ENCODE peak calls at places on chromosomes 16 and 17, in six cellular contexts. One of them, this sample, is unnamed.

GRCh38 chr17:64687959-64688358 is 25.9 kb upstream of the SMURF2 start:
- DNase-seq in GM12878: no peak
- DNase-seq in endothelial cell of umbilical vein: no peak
- DNase-seq in K562: no peak
- DNase-seq in A549: no peak
- DNase-seq in HepG2: no peak
- DNase-seq in this sample: no peak

GRCh38 chr17:10631048-10631700 is 25.9 kb downstream of the MYH3 start:
- DNase-seq in GM12878: no peak
- DNase-seq in endothelial cell of umbilical vein: peak
- DNase-seq in K562: peak
- DNase-seq in A549: peak
- DNase-seq in HepG2: no peak
- DNase-seq in this sample: peak

GRCh38 chr16:70708381-70709253 is 22.8 kb upstream of the MTSS2 start:
- DNase-seq in GM12878: no peak
- DNase-seq in endothelial cell of umbilical vein: peak
- DNase-seq in K562: no peak
- DNase-seq in A549: no peak
- DNase-seq in HepG2: no peak
- DNase-seq in this sample: no peak

GRCh38 chr16:3112058-3112880 is at the start of gene ZNF205:
- DNase-seq in GM12878: no peak
- DNase-seq in endothelial cell of umbilical vein: peak
- DNase-seq in K562: peak
- DNase-seq in A549: peak
- DNase-seq in HepG2: peak
- DNase-seq in this sample: no peak

GRCh38 chr16:12341423-12341822 is 364.9 kb downstream of the SNX29 start:
- DNase-seq in GM12878: no peak
- DNase-seq in endothelial cell of umbilical vein: peak
- DNase-seq in K562: no peak
- DNase-seq in A549: no peak
- DNase-seq in HepG2: peak
- DNase-seq in this sample: no peak

GRCh38 chr16:4212207-4212933 is 29.5 kb downstream of the SRL start:
- DNase-seq in GM12878: no peak
- DNase-seq in endothelial cell of umbilical vein: no peak
- DNase-seq in K562: no peak
- DNase-seq in A549: no peak
- DNase-seq in HepG2: no peak
- DNase-seq in this sample: no peak

GRCh38 chr17:17811381-17812210 is 25.2 kb downstream of the SREBF1 start:
- DNase-seq in GM12878: no peak
- DNase-seq in endothelial cell of umbilical vein: peak
- DNase-seq in K562: no peak
- DNase-seq in A549: no peak
- DNase-seq in HepG2: peak
- DNase-seq in this sample: no peak

GRCh38 chr17:41666336-41666680 is 22.4 kb upstream of the EIF1 start:
- DNase-seq in GM12878: peak
- DNase-seq in endothelial cell of umbilical vein: peak
- DNase-seq in K562: peak
- DNase-seq in A549: peak
- DNase-seq in HepG2: no peak
- DNase-seq in this sample: peak

GRCh38 chr17:48121921-48122650 is 14.5 kb downstream of the SNX11 start:
- DNase-seq in GM12878: no peak
- DNase-seq in endothelial cell of umbilical vein: no peak
- DNase-seq in K562: no peak
- DNase-seq in A549: no peak
- DNase-seq in HepG2: no peak
- DNase-seq in this sample: no peak

GRCh38 chr17:45646288-45646988 is 137.7 kb upstream of the CRHR1 start:
- DNase-seq in GM12878: no peak
- DNase-seq in endothelial cell of umbilical vein: no peak
- DNase-seq in K562: no peak
- DNase-seq in A549: no peak
- DNase-seq in HepG2: peak
- DNase-seq in this sample: peak

GRCh38 chr16:8858994-8859912 is 9.6 kb downstream of the CARHSP1 start:
- DNase-seq in GM12878: no peak
- DNase-seq in endothelial cell of umbilical vein: no peak
- DNase-seq in K562: no peak
- DNase-seq in A549: no peak
- DNase-seq in HepG2: no peak
- DNase-seq in this sample: no peak

GRCh38 chr16:89042711-89043551 is 50.7 kb upstream of the ACSF3 start:
- DNase-seq in GM12878: no peak
- DNase-seq in endothelial cell of umbilical vein: no peak
- DNase-seq in K562: no peak
- DNase-seq in A549: no peak
- DNase-seq in HepG2: no peak
- DNase-seq in this sample: no peak

GRCh38 chr17:31413871-31414589 is 22.6 kb downstream of the RAB11FIP4 start:
- DNase-seq in GM12878: no peak
- DNase-seq in endothelial cell of umbilical vein: no peak
- DNase-seq in K562: no peak
- DNase-seq in A549: no peak
- DNase-seq in HepG2: no peak
- DNase-seq in this sample: peak

GRCh38 chr16:75546293-75546692 is 9.8 kb downstream of the TMEM231 start:
- DNase-seq in GM12878: no peak
- DNase-seq in endothelial cell of umbilical vein: no peak
- DNase-seq in K562: no peak
- DNase-seq in A549: no peak
- DNase-seq in HepG2: no peak
- DNase-seq in this sample: no peak

GRCh38 chr16:81446318-81447275 is 2.0 kb downstream of the CMIP start:
- DNase-seq in GM12878: no peak
- DNase-seq in endothelial cell of umbilical vein: peak
- DNase-seq in K562: no peak
- DNase-seq in A549: peak
- DNase-seq in HepG2: no peak
- DNase-seq in this sample: peak

GRCh38 chr16:13296206-13296605 is 394.8 kb downstream of the SHISA9 start:
- DNase-seq in GM12878: no peak
- DNase-seq in endothelial cell of umbilical vein: no peak
- DNase-seq in K562: no peak
- DNase-seq in A549: no peak
- DNase-seq in HepG2: no peak
- DNase-seq in this sample: no peak

GRCh38 chr17:33972756-33973155 is 282.3 kb upstream of the CCL2 start:
- DNase-seq in GM12878: no peak
- DNase-seq in endothelial cell of umbilical vein: no peak
- DNase-seq in K562: no peak
- DNase-seq in A549: no peak
- DNase-seq in HepG2: no peak
- DNase-seq in this sample: no peak

GRCh38 chr16:12602811-12603698 is 200.6 kb downstream of the CPPED1 start:
- DNase-seq in GM12878: no peak
- DNase-seq in endothelial cell of umbilical vein: no peak
- DNase-seq in K562: no peak
- DNase-seq in A549: no peak
- DNase-seq in HepG2: no peak
- DNase-seq in this sample: no peak

GRCh38 chr16:6111390-6111789 is 1013.8 kb upstream of the EEF2KMT start:
- DNase-seq in GM12878: no peak
- DNase-seq in endothelial cell of umbilical vein: no peak
- DNase-seq in K562: no peak
- DNase-seq in A549: no peak
- DNase-seq in HepG2: no peak
- DNase-seq in this sample: no peak

GRCh38 chr16:58299757-58300349 is 5.0 kb upstream of the PRSS54 start:
- DNase-seq in GM12878: no peak
- DNase-seq in endothelial cell of umbilical vein: peak
- DNase-seq in K562: peak
- DNase-seq in A549: no peak
- DNase-seq in HepG2: peak
- DNase-seq in this sample: peak

GRCh38 chr17:58401287-58401686 is 16.0 kb downstream of the RNF43 start:
- DNase-seq in GM12878: no peak
- DNase-seq in endothelial cell of umbilical vein: no peak
- DNase-seq in K562: no peak
- DNase-seq in A549: no peak
- DNase-seq in HepG2: no peak
- DNase-seq in this sample: no peak

GRCh38 chr17:58400826-58401225 is 16.5 kb downstream of the RNF43 start:
- DNase-seq in GM12878: no peak
- DNase-seq in endothelial cell of umbilical vein: no peak
- DNase-seq in K562: no peak
- DNase-seq in A549: no peak
- DNase-seq in HepG2: no peak
- DNase-seq in this sample: no peak

GRCh38 chr17:58403312-58403711 is 14.0 kb downstream of the RNF43 start:
- DNase-seq in GM12878: no peak
- DNase-seq in endothelial cell of umbilical vein: no peak
- DNase-seq in K562: no peak
- DNase-seq in A549: no peak
- DNase-seq in HepG2: no peak
- DNase-seq in this sample: no peak

GRCh38 chr17:58402047-58402446 is 15.3 kb downstream of the RNF43 start:
- DNase-seq in GM12878: no peak
- DNase-seq in endothelial cell of umbilical vein: no peak
- DNase-seq in K562: no peak
- DNase-seq in A549: no peak
- DNase-seq in HepG2: no peak
- DNase-seq in this sample: no peak

DNA sequence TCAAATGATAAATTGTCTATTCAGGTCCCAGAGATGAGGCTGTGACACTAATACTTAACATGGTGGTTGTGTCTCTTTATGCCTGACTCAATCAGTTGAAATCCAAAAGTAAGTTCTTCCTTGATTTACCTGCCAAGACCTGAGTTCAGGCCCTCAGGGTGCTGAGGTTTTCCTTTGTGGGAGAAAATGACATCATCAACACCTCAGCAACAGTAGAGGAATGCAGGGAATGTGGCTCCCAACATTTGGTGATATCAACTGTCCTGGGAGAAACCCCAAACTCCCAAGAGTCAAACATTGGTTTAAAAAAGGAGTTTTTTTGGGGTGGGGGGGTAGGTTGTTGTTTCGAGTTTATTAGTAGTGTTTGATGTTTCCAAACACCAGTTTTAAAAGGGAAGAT is 14.7 kb downstream of the RNF43 start:
- DNase-seq in GM12878: no peak
- DNase-seq in endothelial cell of umbilical vein: no peak
- DNase-seq in K562: no peak
- DNase-seq in A549: no peak
- DNase-seq in HepG2: no peak
- DNase-seq in this sample: no peak
- TF ChIP-seq MYC in GM12878: no peak
- TF ChIP-seq MYC in endothelial cell of umbilical vein: no peak
- TF ChIP-seq MYC in K562: no peak
- TF ChIP-seq MYC in A549: no peak
- TF ChIP-seq MYC in HepG2: no peak
- TF ChIP-seq MYC in this sample: no peak

DNA sequence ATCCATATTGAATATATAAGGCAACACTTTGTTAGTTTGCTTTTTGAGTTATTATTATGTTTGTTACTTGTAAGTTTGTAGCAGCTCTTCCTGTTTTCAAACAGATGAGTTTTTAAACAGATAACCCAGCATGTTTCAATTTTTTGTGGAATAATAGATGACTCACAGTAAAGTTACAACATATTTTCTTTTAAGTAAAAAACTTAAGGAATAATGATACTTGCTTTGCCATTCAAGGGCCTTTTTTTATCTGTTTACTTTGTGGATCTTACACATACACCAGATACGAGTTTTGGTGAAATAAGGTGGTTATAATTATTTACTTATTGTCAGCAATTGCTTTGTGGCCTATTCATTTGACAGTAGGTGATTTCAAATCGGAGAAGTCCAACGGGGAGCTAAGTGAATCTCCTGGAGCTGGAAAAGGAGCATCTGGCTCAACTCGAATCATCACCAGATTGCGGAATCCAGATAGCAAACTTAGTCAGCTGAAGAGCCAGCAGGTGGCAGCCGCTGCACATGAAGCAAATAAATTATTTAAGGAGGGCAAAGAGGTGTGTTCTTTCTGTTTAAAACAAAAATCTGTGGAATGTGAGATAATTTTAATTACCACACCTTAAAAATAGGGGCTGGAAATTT is 66.3 kb downstream of the BPTF start:
- DNase-seq in GM12878: no peak
- DNase-seq in endothelial cell of umbilical vein: peak
- DNase-seq in K562: no peak
- DNase-seq in A549: peak
- DNase-seq in HepG2: no peak
- DNase-seq in this sample: peak
- TF ChIP-seq MYC in GM12878: no peak
- TF ChIP-seq MYC in endothelial cell of umbilical vein: no peak
- TF ChIP-seq MYC in K562: no peak
- TF ChIP-seq MYC in A549: no peak
- TF ChIP-seq MYC in HepG2: no peak
- TF ChIP-seq MYC in this sample: no peak

GRCh38 chr16:17476414-17477259 is 5.9 kb upstream of the XYLT1 start:
- DNase-seq in GM12878: no peak
- DNase-seq in endothelial cell of umbilical vein: peak
- DNase-seq in K562: peak
- DNase-seq in A549: peak
- DNase-seq in HepG2: peak
- DNase-seq in this sample: peak
- TF ChIP-seq MYC in GM12878: no peak
- TF ChIP-seq MYC in endothelial cell of umbilical vein: no peak
- TF ChIP-seq MYC in K562: no peak
- TF ChIP-seq MYC in A549: no peak
- TF ChIP-seq MYC in HepG2: no peak
- TF ChIP-seq MYC in this sample: no peak

GRCh38 chr17:55433629-55434422 is 12.2 kb upstream of the MMD start:
- DNase-seq in GM12878: no peak
- DNase-seq in endothelial cell of umbilical vein: peak
- DNase-seq in K562: no peak
- DNase-seq in A549: peak
- DNase-seq in HepG2: peak
- DNase-seq in this sample: peak
- TF ChIP-seq MYC in GM12878: no peak
- TF ChIP-seq MYC in endothelial cell of umbilical vein: no peak
- TF ChIP-seq MYC in K562: no peak
- TF ChIP-seq MYC in A549: peak
- TF ChIP-seq MYC in HepG2: no peak
- TF ChIP-seq MYC in this sample: no peak